ENCODE peak calls at places on chromosomes 3 and 15, in six cellular contexts. Z is LoVo, K is astrocyte of the spinal cord, I is T-helper 9 cell, W is kidney epithelial cell, O is HS-5. L is an unnamed sample.

GRCh38 chr3:184234224-184234623 is 4.8 kb downstream of the VWA5B2 start:
- DNase-seq in O (peak), I (no peak), W (peak), Z (peak), K (peak), L (no peak)

GRCh38 chr3:192719964-192720363 is 7.4 kb downstream of the FGF12 start:
- DNase-seq in O (no peak), Z (no peak), K (no peak), I (no peak), W (no peak), L (no peak)

GRCh38 chr3:52225452-52226228 is at the start of gene TLR9:
- DNase-seq in K (no peak), W (no peak), O (no peak), Z (no peak), I (no peak), L (no peak)

GRCh38 chr15:32959077-32959476 is 235.4 kb downstream of the FMN1 start:
- DNase-seq in Z (no peak), K (peak), W (no peak), I (no peak), O (no peak), L (no peak)

GRCh38 chr15:22887157-22887951 is 48.9 kb downstream of the NIPA2 start:
- DNase-seq in O (peak), I (no peak), Z (no peak), K (peak), W (peak), L (no peak)

GRCh38 chr15:96428742-96429141 is 98.2 kb downstream of the NR2F2 start:
- DNase-seq in O (peak), I (no peak), K (peak), Z (peak), W (peak), L (no peak)

GRCh38 chr3:100268986-100269385 is 8.2 kb downstream of the TBC1D23 start:
- DNase-seq in Z (no peak), W (no peak), K (no peak), I (no peak), O (no peak), L (no peak)

GRCh38 chr3:195068045-195068444 is 202.9 kb downstream of the XXYLT1 start:
- DNase-seq in W (no peak), Z (no peak), I (no peak), K (peak), O (no peak), L (no peak)

GRCh38 chr3:171064461-171064860 is 37.9 kb upstream of the SLC2A2 start:
- DNase-seq in I (no peak), Z (no peak), W (peak), O (no peak), K (no peak), L (no peak)

GRCh38 chr3:127275287-127275781 is 12.5 kb downstream of the PRR20G start:
- DNase-seq in I (no peak), Z (peak), K (peak), W (peak), O (peak), L (no peak)

GRCh38 chr3:86229775-86230094 is 761.2 kb downstream of the VGLL3 start:
- DNase-seq in I (no peak), W (no peak), Z (no peak), O (no peak), K (no peak), L (no peak)

GRCh38 chr3:9727041-9727595 is 4.4 kb upstream of the BRPF1 start:
- DNase-seq in W (no peak), O (no peak), Z (no peak), K (no peak), I (peak), L (peak)

GRCh38 chr15:58473720-58474119 is 41.9 kb downstream of the LIPC start:
- DNase-seq in K (peak), W (peak), Z (no peak), O (peak), I (no peak), L (no peak)

GRCh38 chr3:155032918-155033317 is 47.2 kb upstream of the MME start:
- DNase-seq in W (peak), K (peak), Z (no peak), O (peak), I (no peak), L (no peak)

GRCh38 chr3:150351398-150351797 is 56.7 kb upstream of the TSC22D2 start:
- DNase-seq in I (no peak), W (no peak), Z (no peak), K (no peak), O (no peak), L (no peak)

GRCh38 chr3:18440053-18440768 is 15.1 kb upstream of the SATB1 start:
- DNase-seq in I (no peak), O (no peak), Z (no peak), K (peak), W (no peak), L (no peak)

GRCh38 chr3:144097144-144097543 is 125.5 kb downstream of the DIPK2A start:
- DNase-seq in K (no peak), O (no peak), Z (no peak), I (no peak), W (no peak), L (no peak)

GRCh38 chr3:11847607-11848006 is 922 bp upstream of the TAMM41 start:
- DNase-seq in O (no peak), K (no peak), W (no peak), I (no peak), Z (no peak), L (peak)

GRCh38 chr15:88911766-88912118 is 1.4 kb downstream of the MFGE8 start:
- DNase-seq in I (no peak), W (no peak), Z (peak), O (no peak), K (no peak), L (no peak)

GRCh38 chr15:96273317-96274086 is 57.0 kb upstream of the NR2F2 start:
- DNase-seq in I (no peak), O (peak), W (peak), K (peak), Z (peak), L (no peak)

GRCh38 chr3:71451812-71452211 is 131.7 kb downstream of the FOXP1 start:
- DNase-seq in I (no peak), K (no peak), Z (no peak), O (no peak), W (no peak), L (no peak)

GRCh38 chr15:48671381-48672022 is 26.0 kb upstream of the FBN1 start:
- DNase-seq in Z (no peak), K (peak), I (no peak), W (no peak), O (peak), L (no peak)

GRCh38 chr15:48657891-48658591 is 12.5 kb upstream of the FBN1 start:
- DNase-seq in O (no peak), W (no peak), I (no peak), Z (no peak), K (no peak), L (no peak)

GRCh38 chr3:127221062-127222035 is 28.4 kb downstream of the PRR23E start:
- DNase-seq in O (no peak), I (no peak), W (no peak), Z (no peak), K (no peak), L (no peak)

GRCh38 chr3:42228796-42229195 is 37.2 kb downstream of the CCK start:
- DNase-seq in I (no peak), Z (peak), O (no peak), K (no peak), W (no peak), L (no peak)

GRCh38 chr3:44970916-44971490 is 5.0 kb downstream of the ZDHHC3 start:
- DNase-seq in K (no peak), O (no peak), I (no peak), Z (no peak), W (no peak), L (no peak)

GRCh38 chr3:44476181-44476599 is 1.3 kb downstream of the ZNF445 start:
- DNase-seq in K (peak), Z (no peak), O (no peak), I (no peak), W (no peak), L (no peak)

GRCh38 chr15:57861039-57861638 is 154.6 kb downstream of the POLR2M start:
- DNase-seq in Z (peak), I (no peak), O (peak), K (peak), W (peak), L (no peak)

GRCh38 chr15:69119016-69119415 is 41.4 kb upstream of the GLCE start:
- DNase-seq in K (no peak), O (no peak), Z (no peak), W (no peak), I (no peak), L (no peak)

GRCh38 chr3:133979553-133979952 is 50.2 kb downstream of the SLCO2A1 start:
- DNase-seq in O (no peak), W (no peak), K (no peak), I (no peak), Z (no peak), L (no peak)

GRCh38 chr3:167739190-167739589 is 3.7 kb downstream of the SERPINI1 start:
- DNase-seq in K (no peak), O (no peak), I (no peak), W (no peak), Z (no peak), L (no peak)

GRCh38 chr3:136994772-136995516 is 37.2 kb downstream of the IL20RB start:
- DNase-seq in W (no peak), I (no peak), Z (peak), K (peak), O (peak), L (no peak)

GRCh38 chr3:192816274-192816853 is 89.0 kb upstream of the FGF12 start:
- DNase-seq in Z (peak), K (peak), I (no peak), O (no peak), W (no peak), L (no peak)

L was measured in T-helper 1 cell.